ENCODE peak calls at places on chromosomes 4 and X, in four cellular contexts. D, T, X and B are unnamed samples.

GRCh38 chr4:133150643-133151300 is 1.7 kb downstream of the PCDH10 start:
- DNase-seq in D (no peak), X (no peak), T (peak), B (peak)

GRCh38 chr4:30950737-30951136 is 230.6 kb downstream of the PCDH7 start:
- DNase-seq in T (peak), X (no peak), D (no peak), B (no peak)

GRCh38 chr4:14513471-14513870 is 488.8 kb upstream of the CPEB2 start:
- DNase-seq in D (no peak), T (no peak), X (peak), B (no peak)

GRCh38 chr4:84091266-84091665 is 407.8 kb downstream of the NKX6-1 start:
- DNase-seq in T (no peak), D (peak), X (no peak), B (no peak)

GRCh38 chr4:22478426-22478825 is 37.4 kb downstream of the ADGRA3 start:
- DNase-seq in D (no peak), X (no peak), T (no peak), B (no peak)

GRCh38 chr4:186554485-186554884 is 882 bp downstream of the MTNR1A start:
- DNase-seq in X (peak), D (no peak), T (peak), B (no peak)

GRCh38 chr4:145535202-145535601 is 53.5 kb downstream of the SMAD1 start:
- DNase-seq in X (no peak), D (no peak), T (no peak), B (no peak)

GRCh38 chr4:83118869-83119268 is 4.3 kb upstream of the PLAC8 start:
- DNase-seq in T (no peak), D (no peak), X (peak), B (no peak)

GRCh38 chr4:8228319-8229250 is 29.5 kb downstream of the SH3TC1 start:
- DNase-seq in X (peak), T (peak), D (peak), B (peak)

GRCh38 chrX:17039826-17040225 is 93.4 kb downstream of the REPS2 start:
- DNase-seq in T (no peak), X (peak), D (no peak), B (no peak)